ENCODE peak calls at places on chromosomes 16 and 17, in eight cellular contexts. F is ACHN; W is stimulated activated naive CD4-positive, alpha-beta T cell; R is HTR-8/SVneo; I is activated CD8-positive, alpha-beta memory T cell treated with anti-CD3 and anti-CD28 coated beads for 24 hours; X is fibroblast of the aortic adventitia; V is caudate nucleus; U is right atrium auricular region. E is an unnamed sample.

GRCh38 chr16:56860226-56861020 is 4.6 kb upstream of the SLC12A3 start:
- DNase-seq in F (no peak), W (no peak), R (no peak), I (no peak), X (no peak), V (no peak), U (no peak), E (no peak)

GRCh38 chr16:17798721-17799120 is 328.0 kb upstream of the XYLT1 start:
- DNase-seq in F (no peak), W (no peak), R (no peak), I (no peak), X (no peak), V (peak), U (no peak), E (no peak)

GRCh38 chr17:46191332-46192210 is 1.7 kb downstream of the KANSL1 start:
- DNase-seq in F (peak), W (no peak), R (peak), I (peak), X (peak), V (no peak), U (no peak), E (peak)

GRCh38 chr16:89922477-89922883 is 662 bp upstream of the TUBB3 start:
- DNase-seq in F (peak), W (no peak), R (peak), I (peak), X (peak), V (peak), U (peak), E (peak)

GRCh38 chr17:73546770-73547345 is 97.4 kb downstream of the SDK2 start:
- DNase-seq in F (no peak), W (no peak), R (peak), I (peak), X (no peak), V (no peak), U (no peak), E (peak)

GRCh38 chr17:76688165-76688622 is 22.6 kb downstream of the MXRA7 start:
- DNase-seq in F (peak), W (no peak), R (peak), I (no peak), X (no peak), V (no peak), U (no peak), E (no peak)

GRCh38 chr16:70679653-70680494 is 6.0 kb downstream of the MTSS2 start:
- DNase-seq in F (no peak), W (no peak), R (no peak), I (no peak), X (no peak), V (no peak), U (no peak), E (no peak)

GRCh38 chr17:40541060-40541872 is 24.0 kb downstream of the CCR7 start:
- DNase-seq in F (no peak), W (peak), R (no peak), I (peak), X (no peak), V (peak), U (no peak), E (no peak)

GRCh38 chr16:24936151-24936550 is 79.0 kb downstream of the ARHGAP17 start:
- DNase-seq in F (no peak), W (no peak), R (no peak), I (no peak), X (no peak), V (no peak), U (no peak), E (no peak)

GRCh38 chr17:48545022-48545376 is at the start of gene HOXB2:
- DNase-seq in F (no peak), W (no peak), R (peak), I (no peak), X (peak), V (no peak), U (no peak), E (no peak)

GRCh38 chr17:83180264-83180995 is 101.0 kb downstream of the METRNL start:
- DNase-seq in F (no peak), W (no peak), R (no peak), I (peak), X (no peak), V (no peak), U (peak), E (no peak)

GRCh38 chr16:21599994-21600773 is 807 bp downstream of the METTL9 start:
- DNase-seq in F (peak), W (peak), R (peak), I (no peak), X (peak), V (no peak), U (no peak), E (peak)

GRCh38 chr17:38465420-38466345 is 37.4 kb downstream of the ARHGAP23 start:
- DNase-seq in F (peak), W (no peak), R (no peak), I (no peak), X (peak), V (no peak), U (peak), E (no peak)

GRCh38 chr16:11691771-11692170 is 23.5 kb downstream of the SNN start:
- DNase-seq in F (no peak), W (no peak), R (no peak), I (peak), X (no peak), V (no peak), U (peak), E (no peak)

GRCh38 chr17:58377005-58377660 is 25.1 kb upstream of the SUPT4H1 start:
- DNase-seq in F (no peak), W (no peak), R (no peak), I (no peak), X (no peak), V (no peak), U (no peak), E (no peak)

GRCh38 chr17:4297351-4297750 is 33.6 kb upstream of the ANKFY1 start:
- DNase-seq in F (no peak), W (no peak), R (no peak), I (no peak), X (peak), V (no peak), U (no peak), E (no peak)

GRCh38 chr17:58402047-58402446 is 15.3 kb downstream of the RNF43 start:
- DNase-seq in F (no peak), W (no peak), R (peak), I (no peak), X (peak), V (no peak), U (no peak), E (no peak)

GRCh38 chr17:731943-732787 is at the start of gene TLCD3A:
- DNase-seq in F (peak), W (peak), R (peak), I (peak), X (peak), V (peak), U (no peak), E (peak)